ENCODE peak calls at places on chromosomes 11 and 22, in four cellular contexts. M is K562, E is WTC11, U is SK-N-SH. T is an unnamed sample.

GRCh38 chr11:9170450-9170849 is 79.1 kb upstream of the SCUBE2 start:
- DNase-seq in M (no peak), E (no peak), U (no peak), T (no peak)

GRCh38 chr11:108525161-108525560 is 27.0 kb upstream of the POGLUT3 start:
- DNase-seq in M (no peak), E (no peak), U (no peak), T (no peak)

GRCh38 chr11:36030707-36031365 is 87.0 kb downstream of the LDLRAD3 start:
- DNase-seq in M (no peak), E (no peak), U (peak), T (no peak)

GRCh38 chr11:33449798-33450197 is 192.6 kb downstream of the HIPK3 start:
- DNase-seq in M (no peak), E (no peak), U (no peak), T (no peak)

GRCh38 chr11:12087075-12087775 is 23.2 kb upstream of the MICAL2 start:
- DNase-seq in M (no peak), E (no peak), U (no peak), T (no peak)

GRCh38 chr11:33552756-33553155 is 147.9 kb downstream of the C11orf91 start:
- DNase-seq in M (no peak), E (no peak), U (no peak), T (no peak)

GRCh38 chr22:29944339-29944738 is 61.4 kb downstream of the MTMR3 start:
- DNase-seq in M (no peak), E (no peak), U (no peak), T (no peak)

GRCh38 chr11:64746486-64746885 is 2.5 kb upstream of the RASGRP2 start:
- DNase-seq in M (no peak), E (no peak), U (no peak), T (no peak)

GRCh38 chr11:120404495-120404894 is 68.3 kb downstream of the ARHGEF12 start:
- DNase-seq in M (no peak), E (no peak), U (no peak), T (no peak)

GRCh38 chr22:46068908-46069481 is 81.3 kb upstream of the PPARA start:
- DNase-seq in M (no peak), E (no peak), U (no peak), T (no peak)

GRCh38 chr11:11708256-11708655 is 86.5 kb upstream of the GALNT18 start:
- DNase-seq in M (no peak), E (no peak), U (no peak), T (no peak)

GRCh38 chr11:71212871-71213559 is 39.4 kb downstream of the SHANK2 start:
- DNase-seq in M (no peak), E (no peak), U (no peak), T (no peak)

GRCh38 chr22:45582955-45583320 is 80.3 kb downstream of the FBLN1 start:
- DNase-seq in M (no peak), E (no peak), U (no peak), T (no peak)

GRCh38 chr11:124225471-124225870 is 15.4 kb upstream of the OR8G1 start:
- DNase-seq in M (no peak), E (no peak), U (no peak), T (no peak)

GRCh38 chr22:47384977-47385376 is 622.5 kb downstream of the TBC1D22A start:
- DNase-seq in M (no peak), E (no peak), U (no peak), T (no peak)

GRCh38 chr11:73980001-73980960 is 2.4 kb downstream of the UCP2 start:
- DNase-seq in M (peak), E (no peak), U (no peak), T (peak)
- TF ChIP-seq FOXJ3 in M (no peak), E (no peak), U (no peak), T (no peak)

GRCh38 chr22:20080776-20081654 is 974 bp downstream of the DGCR8 start:
- DNase-seq in M (peak), E (no peak), U (peak), T (peak)
- TF ChIP-seq FOXJ3 in M (no peak), E (no peak), U (no peak), T (no peak)

DNA sequence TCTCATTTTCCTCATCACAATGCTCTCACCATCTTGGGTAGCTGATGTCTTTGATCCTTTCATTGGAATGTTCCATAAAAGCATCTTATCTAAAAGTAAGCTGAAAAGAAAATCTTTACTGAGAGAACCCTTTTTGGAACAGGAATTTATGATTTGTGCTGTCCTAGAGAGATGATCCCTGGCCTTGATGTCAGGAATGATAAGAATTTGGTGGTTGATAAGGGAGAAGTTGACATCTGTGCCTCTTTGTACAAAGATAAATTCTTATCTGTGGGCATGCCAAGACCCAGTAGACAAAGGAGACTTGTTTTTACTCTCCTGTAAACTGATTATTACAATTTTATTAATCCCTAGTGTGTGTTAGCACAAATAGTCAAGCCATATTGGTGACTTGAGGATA is 36.9 kb downstream of the NAALAD2 start:
- DNase-seq in M (no peak), E (no peak), U (no peak), T (peak)
- TF ChIP-seq FOXJ3 in M (no peak), E (no peak), U (no peak), T (no peak)

GRCh38 chr11:27807594-27807993 is 107.3 kb upstream of the BDNF start:
- DNase-seq in M (no peak), E (no peak), U (no peak), T (no peak)
- TF ChIP-seq FOXJ3 in M (no peak), E (no peak), U (no peak), T (no peak)

GRCh38 chr11:79062814-79063762 is 377.7 kb downstream of the TENM4 start:
- DNase-seq in M (peak), E (peak), U (peak), T (peak)
- TF ChIP-seq FOXJ3 in M (no peak), E (no peak), U (no peak), T (no peak)

GRCh38 chr11:66154109-66154508 is 84.0 kb downstream of the PACS1 start:
- DNase-seq in M (no peak), E (no peak), U (no peak), T (no peak)
- TF ChIP-seq FOXJ3 in M (no peak), E (no peak), U (no peak), T (no peak)

GRCh38 chr11:72780291-72781062 is 13.4 kb downstream of the STARD10 start:
- DNase-seq in M (no peak), E (no peak), U (no peak), T (no peak)

GRCh38 chr11:72783144-72783910 is 10.5 kb downstream of the STARD10 start:
- DNase-seq in M (no peak), E (no peak), U (no peak), T (no peak)

GRCh38 chr11:72781063-72781312 is 12.9 kb downstream of the STARD10 start:
- DNase-seq in M (no peak), E (no peak), U (no peak), T (no peak)

GRCh38 chr11:72781313-72782080 is 12.3 kb downstream of the STARD10 start:
- DNase-seq in M (peak), E (peak), U (peak), T (no peak)

GRCh38 chr11:72782081-72782920 is 11.5 kb downstream of the STARD10 start:
- DNase-seq in M (no peak), E (peak), U (peak), T (peak)
- TF ChIP-seq FOXJ3 in M (no peak), E (no peak), U (no peak), T (no peak)

GRCh38 chr22:27499121-27499520 is 302.4 kb downstream of the MN1 start:
- DNase-seq in M (no peak), E (no peak), U (no peak), T (no peak)

GRCh38 chr22:27502327-27502726 is 299.2 kb downstream of the MN1 start:
- DNase-seq in M (no peak), E (no peak), U (no peak), T (no peak)

GRCh38 chr22:27504854-27505253 is 296.7 kb downstream of the MN1 start:
- DNase-seq in M (no peak), E (no peak), U (no peak), T (no peak)

GRCh38 chr22:27504360-27504759 is 297.2 kb downstream of the MN1 start:
- DNase-seq in M (no peak), E (no peak), U (no peak), T (no peak)

DNA sequence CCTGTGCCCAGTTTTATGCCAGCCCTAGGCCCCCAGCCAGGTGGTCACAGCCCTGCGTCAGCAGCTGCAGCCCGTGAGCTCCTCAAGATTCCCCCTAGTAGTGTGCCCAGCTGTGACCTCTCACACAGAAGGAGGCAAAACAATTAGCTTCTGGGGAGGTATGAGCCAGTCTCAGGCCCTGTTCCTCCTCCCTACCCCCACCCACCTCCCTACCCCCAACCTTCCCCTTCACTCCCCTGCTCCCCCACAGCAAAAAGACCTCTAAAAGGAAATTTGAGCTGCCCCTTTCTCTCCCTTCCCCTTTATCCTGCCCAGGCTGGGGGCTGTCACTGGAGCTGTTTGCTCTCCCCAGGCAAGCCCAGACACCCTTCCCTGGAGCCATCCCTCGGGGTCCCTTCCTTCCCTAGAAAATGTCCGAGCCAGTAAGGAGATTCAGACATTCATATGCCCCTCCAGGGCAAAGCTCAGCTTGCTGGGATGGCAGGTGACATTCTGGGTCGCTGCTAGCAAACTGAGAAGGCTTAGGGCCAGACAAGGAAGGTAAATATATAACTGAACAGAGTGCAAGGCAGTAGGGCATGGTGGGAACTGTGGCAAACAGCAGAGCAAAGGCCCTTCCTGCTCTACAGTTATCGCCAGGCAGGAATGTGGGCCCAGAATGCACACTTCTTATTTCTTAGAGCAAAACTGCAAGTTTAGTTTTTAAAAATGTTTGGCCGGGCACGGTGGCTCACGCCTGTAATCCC is 300.2 kb downstream of the MN1 start:
- DNase-seq in M (no peak), E (no peak), U (no peak), T (no peak)
- TF ChIP-seq FOXJ3 in M (no peak), E (no peak), U (no peak), T (no peak)

DNA sequence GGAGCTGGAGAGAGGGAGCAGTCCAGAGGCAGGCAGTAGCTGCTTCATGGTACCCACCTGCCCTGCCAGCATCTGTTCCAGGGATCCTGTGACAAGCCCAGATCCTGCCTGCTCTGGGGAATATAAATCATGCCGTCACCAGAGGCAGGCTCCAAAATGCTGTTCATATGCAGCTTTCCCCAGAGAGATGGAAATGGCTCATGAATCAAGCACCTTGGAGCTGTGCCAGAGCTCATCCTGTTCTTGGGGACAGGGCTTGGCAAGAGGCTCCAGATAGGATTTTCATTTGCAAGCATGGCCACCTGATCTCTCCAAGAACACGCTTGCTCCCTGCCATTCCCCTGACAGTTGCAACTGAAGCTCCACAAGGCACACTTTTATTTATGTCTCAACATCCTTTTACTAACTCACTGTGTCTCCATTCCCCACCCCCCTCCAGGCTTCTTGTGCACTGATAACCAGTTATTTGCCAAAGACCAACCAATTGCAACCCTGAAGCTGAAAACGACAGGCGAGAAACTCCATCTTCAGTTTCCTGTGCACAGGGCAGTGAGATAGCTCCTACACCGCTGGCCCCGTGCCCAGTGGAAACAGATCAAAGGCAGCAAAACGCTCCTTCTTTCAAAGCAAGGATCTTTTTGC is 115.8 kb upstream of the PITPNB start:
- DNase-seq in M (peak), E (no peak), U (peak), T (no peak)
- TF ChIP-seq FOXJ3 in M (no peak), E (no peak), U (peak), T (no peak)

DNA sequence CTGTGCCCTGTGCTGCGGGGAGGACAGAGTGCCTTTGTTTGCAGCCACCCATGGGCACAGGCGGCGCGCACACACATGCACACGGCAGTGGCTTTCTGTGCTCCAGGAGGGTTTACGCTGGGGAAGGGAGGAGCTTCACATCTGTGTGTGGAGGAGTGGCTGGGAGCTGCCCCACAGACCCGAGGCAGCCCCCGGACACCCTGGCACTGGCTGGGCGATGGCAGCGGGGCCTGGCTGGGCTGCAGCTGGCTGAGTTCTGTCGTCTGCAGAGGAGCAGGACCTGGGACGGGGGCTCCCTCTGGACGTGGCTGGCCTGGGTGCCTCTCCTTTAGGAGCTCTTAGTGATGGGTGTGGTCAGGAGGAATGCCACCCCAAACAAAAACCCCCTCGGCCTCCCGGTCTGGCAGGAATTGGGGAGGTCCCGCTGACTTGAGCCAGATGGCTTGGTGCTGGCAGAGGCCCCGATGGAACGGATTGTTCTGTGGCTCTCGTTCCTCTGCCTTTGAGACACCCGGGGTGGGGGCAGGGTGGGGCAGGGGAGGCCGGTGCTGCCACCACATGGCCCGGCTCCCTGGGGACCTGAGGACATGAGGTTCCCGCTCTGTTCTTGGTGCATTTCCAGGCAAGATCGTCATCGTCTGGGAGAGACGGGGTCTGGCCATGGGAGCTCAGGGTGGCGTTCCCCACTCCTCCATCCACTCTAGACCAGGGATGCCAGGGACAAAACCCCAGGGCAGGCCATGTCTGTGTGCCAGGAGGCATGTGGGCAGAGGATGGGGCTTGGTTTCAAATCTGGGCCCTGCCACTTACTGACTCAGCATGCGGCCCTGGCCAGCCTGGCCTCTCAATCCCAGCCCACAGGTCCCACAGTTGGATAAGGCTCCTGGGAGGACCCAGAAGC is 1290.7 kb downstream of the BRD1 start:
- DNase-seq in M (no peak), E (no peak), U (no peak), T (no peak)
- TF ChIP-seq FOXJ3 in M (no peak), E (no peak), U (no peak), T (no peak)